ENCODE peak calls at places on chromosome 21, in four cellular contexts. N, B, P and E are unnamed samples.

GRCh38 chr21:33325222-33326067 is 675 bp downstream of the IFNAR1 start:
- DNase-seq in N (no peak), B (peak; percentile 76), P (peak; percentile 77), E (no peak)

GRCh38 chr21:34545079-34545884 is 33.3 kb upstream of the KCNE1 start:
- DNase-seq in N (no peak), B (no peak), P (no peak), E (no peak)

GRCh38 chr21:35648512-35648911 is 411.8 kb downstream of the SETD4 start:
- DNase-seq in N (no peak), B (no peak), P (no peak), E (no peak)

GRCh38 chr21:15682977-15683376 is 46.8 kb upstream of the USP25 start:
- DNase-seq in N (no peak), B (no peak), P (no peak), E (no peak)

GRCh38 chr21:29827647-29828046 is 112.1 kb downstream of the GRIK1 start:
- DNase-seq in N (no peak), B (no peak), P (no peak), E (no peak)

GRCh38 chr21:44695176-44695575 is 1.8 kb upstream of the KRTAP10-12 start:
- DNase-seq in N (peak; percentile 54), B (no peak), P (no peak), E (no peak)

GRCh38 chr21:15850645-15851044 is 120.9 kb downstream of the USP25 start:
- DNase-seq in N (no peak), B (no peak), P (no peak), E (no peak)

GRCh38 chr21:33112151-33112550 is 42.2 kb downstream of the OLIG1 start:
- DNase-seq in N (no peak), B (no peak), P (no peak), E (no peak)

GRCh38 chr21:19535356-19535755 is 1131.8 kb upstream of the TMPRSS15 start:
- DNase-seq in N (no peak), B (no peak), P (no peak), E (no peak)

GRCh38 chr21:44865561-44866280 is 7.8 kb downstream of the PTTG1IP start:
- DNase-seq in N (no peak), B (no peak), P (no peak), E (no peak)

GRCh38 chr21:39208624-39209333 is 25.5 kb upstream of the PSMG1 start:
- DNase-seq in N (no peak), B (no peak), P (no peak), E (no peak)

GRCh38 chr21:28671549-28672195 is 321.0 kb downstream of the LTN1 start:
- DNase-seq in N (no peak), B (no peak), P (no peak), E (no peak)

GRCh38 chr21:15264084-15264483 is 199.3 kb upstream of the NRIP1 start:
- DNase-seq in N (no peak), B (no peak), P (no peak), E (no peak)

GRCh38 chr21:32414579-32415358 is 2.3 kb downstream of the EVA1C start:
- DNase-seq in N (no peak), B (no peak), P (no peak), E (no peak)

GRCh38 chr21:31780944-31781343 is 49.0 kb upstream of the SCAF4 start:
- DNase-seq in N (no peak), B (no peak), P (no peak), E (no peak)

DNA sequence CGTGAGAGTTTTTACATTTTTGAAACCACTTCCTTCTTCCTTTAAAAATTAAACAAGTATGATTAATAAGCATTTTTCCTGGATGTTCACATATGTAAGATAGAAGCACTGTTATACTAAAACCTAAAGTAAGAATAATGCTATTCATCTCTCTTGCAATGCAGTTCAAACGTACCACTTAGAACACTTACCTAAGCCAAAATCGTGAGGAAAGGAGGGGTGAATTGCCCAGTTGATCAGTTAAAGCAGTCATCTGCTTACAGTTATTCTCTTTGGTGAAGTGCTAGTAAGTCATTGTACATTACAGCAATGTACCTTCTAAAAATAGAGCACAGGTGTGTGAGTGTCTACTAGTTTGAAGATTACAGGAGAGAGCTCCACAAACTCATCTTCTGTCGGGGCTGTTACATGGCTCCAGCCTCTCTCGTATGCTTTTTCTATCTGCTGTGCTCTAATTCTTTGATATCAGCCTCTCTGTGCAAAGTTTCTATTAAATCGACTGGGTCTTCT is 3.4 kb downstream of the NCAM2 start:
- DNase-seq in N (no peak), B (no peak), P (no peak), E (no peak)
- H3K27ac ChIP-seq in N (no peak overlapping the region), B (no peak overlapping the region), P (no peak overlapping the region), E (no peak overlapping the region)

GRCh38 chr21:45971487-45972352 is 9.8 kb upstream of the COL6A1 start:
- DNase-seq in N (no peak), B (no peak), P (peak; percentile 66), E (no peak)
- H3K4me3 ChIP-seq in N (peak overlapping the region; percentile 47), B (no peak overlapping the region), P (no peak overlapping the region), E (no peak overlapping the region)

DNA sequence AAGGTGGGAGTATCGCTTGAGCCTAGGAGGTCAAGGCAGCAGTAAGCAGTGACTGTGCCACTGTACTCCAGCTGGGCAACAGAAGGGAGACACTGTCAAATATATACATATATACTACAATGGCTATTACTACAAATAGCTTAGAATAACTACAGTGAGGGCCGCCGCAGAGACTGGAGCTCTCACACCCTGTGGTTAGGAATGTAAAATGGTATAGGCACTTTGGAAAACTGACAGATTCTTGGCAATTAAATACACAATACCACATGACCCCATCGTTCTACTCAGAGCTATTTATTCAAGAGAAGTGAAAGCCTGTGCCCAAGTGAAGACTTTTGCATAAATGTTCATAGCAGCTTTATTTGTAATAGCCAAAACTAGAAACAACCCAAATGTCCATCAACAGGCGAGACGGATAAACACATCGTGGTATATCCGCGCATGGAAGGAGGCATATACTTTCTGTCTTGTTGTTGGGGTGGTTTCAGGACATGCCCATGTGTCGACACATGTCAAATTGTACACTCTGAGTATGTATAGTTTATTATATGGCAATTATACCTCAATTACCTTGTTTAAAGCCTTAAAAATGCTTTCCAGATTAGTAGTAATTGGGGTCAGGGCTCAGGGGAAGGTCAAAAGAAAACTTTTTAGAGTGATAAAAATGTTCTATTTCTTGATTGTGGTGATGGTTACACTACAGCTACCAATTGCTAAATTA is 123.4 kb downstream of the RIPK4 start:
- DNase-seq in N (no peak), B (no peak), P (no peak), E (no peak)
- H3K27ac ChIP-seq in N (peak overlapping the region; percentile 86), B (no peak overlapping the region), P (no peak overlapping the region), E (no peak overlapping the region)

GRCh38 chr21:41342035-41342434 is 19.8 kb upstream of the MX2 start:
- DNase-seq in N (no peak), B (no peak), P (no peak), E (no peak)
- H3K4me3 ChIP-seq in N (no peak overlapping the region), B (no peak overlapping the region), P (no peak overlapping the region), E (no peak overlapping the region)

DNA sequence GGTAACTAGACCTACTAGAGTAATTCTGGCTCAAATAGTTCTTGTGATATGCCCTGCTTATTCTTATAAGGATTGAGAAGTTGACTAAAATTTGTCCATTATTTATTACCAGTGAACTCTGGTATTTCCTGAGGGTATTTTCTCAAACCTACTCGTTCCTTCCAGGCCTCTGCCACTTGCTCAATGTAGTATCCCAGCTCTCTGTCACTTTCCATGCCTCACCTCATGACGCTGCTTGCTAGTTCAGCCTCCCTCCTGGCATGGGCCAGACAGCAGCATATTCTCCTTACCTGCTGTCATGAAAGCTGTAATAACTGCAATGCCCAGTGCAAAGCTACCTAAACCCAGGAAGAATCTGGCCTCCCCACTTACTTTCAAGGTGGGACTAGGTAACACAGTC is 602.9 kb upstream of the ADAMTS5 start:
- DNase-seq in N (no peak), B (no peak), P (no peak), E (no peak)
- H3K27ac ChIP-seq in N (no peak overlapping the region), B (no peak overlapping the region), P (no peak overlapping the region), E (no peak overlapping the region)

GRCh38 chr21:42397291-42398129 is 1.7 kb upstream of the TMPRSS3 start:
- DNase-seq in N (no peak), B (no peak), P (no peak), E (no peak)
- H3K4me3 ChIP-seq in N (no peak overlapping the region), B (no peak overlapping the region), P (no peak overlapping the region), E (no peak overlapping the region)

DNA sequence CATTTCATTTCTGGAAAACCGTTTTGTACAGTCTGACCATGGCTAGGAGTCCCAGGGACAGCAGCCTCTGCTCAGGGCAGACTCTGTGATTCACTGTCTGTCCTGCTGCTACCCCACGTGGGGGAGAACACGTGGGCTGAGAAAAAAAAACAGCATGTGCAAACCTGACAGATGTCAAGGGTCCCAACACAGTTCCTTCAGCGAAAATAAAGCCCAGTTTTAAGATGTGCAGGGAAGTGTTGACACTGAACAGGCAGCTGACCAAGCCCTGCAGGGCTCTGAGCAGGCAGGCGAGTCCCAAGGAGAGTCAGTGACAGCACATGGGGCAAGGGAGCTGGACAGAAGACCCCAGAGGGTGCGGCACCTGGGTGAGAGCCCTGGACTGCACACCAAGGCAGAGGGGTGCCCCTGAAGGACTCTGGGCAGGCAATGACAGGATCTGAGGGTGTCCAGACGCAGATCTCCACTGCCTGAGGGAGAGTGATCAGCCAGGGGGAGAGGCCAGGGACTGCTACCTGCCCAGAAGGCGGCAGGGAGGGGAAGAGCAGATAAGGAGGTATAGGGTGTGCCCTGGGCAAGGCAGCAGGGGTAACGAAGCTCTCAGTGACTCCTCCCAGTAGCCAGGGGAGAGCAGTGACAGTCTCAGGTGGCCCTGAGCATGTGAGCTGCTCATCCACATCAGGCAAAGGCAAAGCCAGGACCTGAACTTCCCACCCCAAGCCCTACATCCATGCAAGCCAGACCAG is 5.1 kb upstream of the SPATC1L start:
- DNase-seq in N (peak; percentile 83), B (no peak), P (no peak), E (no peak)
- H3K27ac ChIP-seq in N (peak overlapping the region; percentile 93), B (no peak overlapping the region), P (peak overlapping the region; percentile 9), E (no peak overlapping the region)

GRCh38 chr21:36709868-36710728 is 11.2 kb downstream of the SIM2 start:
- DNase-seq in N (no peak), B (no peak), P (no peak), E (no peak)
- H3K4me3 ChIP-seq in N (no peak overlapping the region), B (no peak overlapping the region), P (no peak overlapping the region), E (peak overlapping the region; percentile 18)